ENCODE peak calls at places on chromosomes 1 and 21, in four cellular contexts. M is GM12878, D is HepG2, H is K562. P is an unnamed sample. For H3K4me1, the result is how much of the 10 kb centered on the place peaks cover.

GRCh38 chr1:14108356-14109275 is 408.6 kb downstream of the PRDM2 start:
- DNase-seq in M (no peak), D (no peak), H (no peak), P (no peak)

GRCh38 chr1:100622037-100622436 is 84.1 kb downstream of the GPR88 start:
- DNase-seq in M (no peak), D (no peak), H (no peak), P (peak)

GRCh38 chr1:168609133-168609715 is 32.8 kb downstream of the XCL1 start:
- DNase-seq in M (no peak), D (no peak), H (no peak), P (peak)

GRCh38 chr1:14649976-14650375 is 51.5 kb downstream of the KAZN start:
- DNase-seq in M (no peak), D (no peak), H (no peak), P (no peak)

GRCh38 chr1:59831529-59831928 is 16.8 kb downstream of the HOOK1 start:
- DNase-seq in M (no peak), D (no peak), H (no peak), P (no peak)

GRCh38 chr1:38222906-38223305 is 176.3 kb upstream of the POU3F1 start:
- DNase-seq in M (no peak), D (no peak), H (no peak), P (no peak)

GRCh38 chr1:113057006-113057405 is 16.0 kb upstream of the LRIG2 start:
- DNase-seq in M (no peak), D (no peak), H (no peak), P (peak)

GRCh38 chr21:34974162-34974981 is 74.7 kb downstream of the RUNX1 start:
- DNase-seq in M (peak), D (peak), H (no peak), P (no peak)

GRCh38 chr1:109886827-109887226 is 23.8 kb upstream of the CSF1 start:
- DNase-seq in M (no peak), D (no peak), H (no peak), P (no peak)
- H3K4me1 ChIP-seq in M (under half), D (half or more), H (under half), P (under half)

DNA sequence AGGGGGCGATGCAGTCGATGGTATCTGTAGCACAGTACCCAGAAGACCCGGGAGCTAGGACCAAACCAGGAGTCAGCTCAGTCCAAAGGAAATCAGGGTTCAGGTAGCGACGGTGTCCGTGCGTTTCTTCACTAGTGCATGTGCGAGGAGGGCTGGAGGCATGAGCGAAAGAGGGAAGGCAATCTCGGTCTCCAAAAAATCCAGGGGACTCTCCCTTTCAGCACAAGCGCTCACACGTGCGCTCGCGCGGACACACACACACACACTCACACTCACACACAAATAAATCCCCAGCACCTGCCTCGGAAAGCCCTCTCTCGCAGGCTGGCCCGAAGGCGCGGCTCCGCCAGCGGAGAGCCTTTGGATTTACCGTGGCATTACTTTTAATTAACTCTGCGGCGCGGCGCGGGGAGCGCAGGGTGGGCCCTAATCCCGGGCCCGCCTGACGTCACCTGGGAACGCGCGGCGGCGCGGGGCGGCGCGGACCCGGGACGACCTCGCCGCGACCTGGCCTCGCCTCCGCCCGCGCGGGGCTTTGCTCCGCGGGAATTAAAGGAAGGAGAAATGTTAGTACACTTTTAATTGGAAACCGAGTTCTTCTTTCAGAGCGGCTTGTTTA is 121.2 kb downstream of the LMX1A start:
- DNase-seq in M (no peak), D (no peak), H (no peak), P (no peak)
- TF ChIP-seq EZH2 in M (no peak), D (no peak), H (no peak), P (peak)

GRCh38 chr1:93988634-93989350 is 79.6 kb upstream of the GCLM start:
- DNase-seq in M (no peak), D (no peak), H (no peak), P (no peak)
- TF ChIP-seq MYC in M (no peak), D (no peak), H (no peak), P (no peak)

GRCh38 chr1:156104861-156105546 is 9.5 kb upstream of the LMNA start:
- DNase-seq in M (no peak), D (peak), H (peak), P (peak)

GRCh38 chr1:156102634-156103511 is 11.6 kb upstream of the LMNA start:
- DNase-seq in M (no peak), D (peak), H (no peak), P (peak)

GRCh38 chr1:156104065-156104810 is 10.3 kb upstream of the LMNA start:
- DNase-seq in M (no peak), D (peak), H (no peak), P (peak)

GRCh38 chr1:156101880-156102279 is 12.6 kb upstream of the LMNA start:
- DNase-seq in M (no peak), D (no peak), H (no peak), P (peak)

DNA sequence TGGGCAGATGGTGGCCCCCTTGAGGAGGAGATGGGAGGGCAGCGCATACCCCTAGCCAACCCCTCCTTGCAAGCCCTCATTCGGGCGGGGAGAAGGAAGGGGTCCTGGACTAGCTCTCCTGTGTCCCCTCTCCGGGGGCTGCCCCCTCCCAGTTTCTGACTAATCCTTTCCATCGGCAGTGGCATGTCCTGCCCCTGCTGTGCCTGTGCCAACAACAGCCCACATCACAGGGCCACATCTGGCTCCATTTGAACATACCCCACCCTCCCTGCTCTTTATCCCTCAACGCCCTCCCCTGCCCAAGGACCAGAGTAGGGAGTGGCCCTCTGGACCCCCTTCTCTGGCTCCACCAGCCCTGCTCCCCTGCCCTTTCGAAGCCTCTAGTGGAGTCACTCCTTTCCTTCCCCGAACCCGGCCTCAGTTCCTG is 11.0 kb upstream of the LMNA start:
- DNase-seq in M (no peak), D (no peak), H (no peak), P (peak)
- H3K4me1 ChIP-seq in M (under half), D (half or more), H (half or more), P (half or more)

GRCh38 chr1:161008857-161009554 is 11.9 kb downstream of the F11R start:
- DNase-seq in M (no peak), D (peak), H (no peak), P (no peak)

GRCh38 chr1:161006563-161006962 is 14.4 kb downstream of the F11R start:
- DNase-seq in M (no peak), D (no peak), H (no peak), P (no peak)

GRCh38 chr1:161007369-161007768 is 13.6 kb downstream of the F11R start:
- DNase-seq in M (no peak), D (no peak), H (no peak), P (no peak)

GRCh38 chr1:161012420-161012819 is 8.5 kb downstream of the F11R start:
- DNase-seq in M (no peak), D (no peak), H (no peak), P (no peak)

GRCh38 chr1:161009602-161010211 is 11.2 kb downstream of the F11R start:
- DNase-seq in M (no peak), D (no peak), H (peak), P (no peak)
- TF ChIP-seq EZH2 in M (no peak), D (no peak), H (no peak), P (no peak)

GRCh38 chr1:62722796-62723195 is 34.6 kb upstream of the DOCK7 start:
- DNase-seq in M (peak), D (no peak), H (no peak), P (no peak)

GRCh38 chr1:62725981-62726588 is 37.9 kb upstream of the DOCK7 start:
- DNase-seq in M (no peak), D (no peak), H (no peak), P (no peak)

GRCh38 chr1:62725255-62725654 is 37.1 kb upstream of the DOCK7 start:
- DNase-seq in M (peak), D (no peak), H (no peak), P (peak)

GRCh38 chr1:62723841-62724240 is 35.7 kb upstream of the DOCK7 start:
- DNase-seq in M (no peak), D (no peak), H (no peak), P (no peak)

GRCh38 chr1:62724430-62724829 is 36.2 kb upstream of the DOCK7 start:
- DNase-seq in M (no peak), D (no peak), H (no peak), P (no peak)
- TF ChIP-seq MYC in M (no peak), D (no peak), H (no peak), P (no peak)

P was measured in endothelial cell of umbilical vein.